ENCODE peak calls at places on chromosomes 3 and 15, in seven cellular contexts. One of them, this sample, is unnamed.

GRCh38 chr15:70826634-70827033 is 27.3 kb downstream of the LARP6 start:
- DNase-seq in IMR-90: peak; percentile 74
- DNase-seq in HepG2: peak; percentile 27
- DNase-seq in A549: peak; percentile 78
- DNase-seq in K562: no peak
- DNase-seq in GM12878: no peak
- DNase-seq in H1: no peak
- DNase-seq in this sample: no peak

GRCh38 chr15:64462492-64462891 is 2.1 kb downstream of the ZNF609 start:
- DNase-seq in IMR-90: no peak
- DNase-seq in HepG2: no peak
- DNase-seq in A549: no peak
- DNase-seq in K562: no peak
- DNase-seq in GM12878: no peak
- DNase-seq in H1: no peak
- DNase-seq in this sample: no peak

GRCh38 chr3:115085197-115085865 is 61.8 kb downstream of the ZBTB20 start:
- DNase-seq in IMR-90: no peak
- DNase-seq in HepG2: no peak
- DNase-seq in A549: peak; percentile 14
- DNase-seq in K562: no peak
- DNase-seq in GM12878: no peak
- DNase-seq in H1: no peak
- DNase-seq in this sample: no peak

GRCh38 chr3:119580148-119580760 is 962 bp downstream of the ADPRH start:
- DNase-seq in IMR-90: no peak
- DNase-seq in HepG2: no peak
- DNase-seq in A549: no peak
- DNase-seq in K562: no peak
- DNase-seq in GM12878: no peak
- DNase-seq in H1: peak; percentile 54
- DNase-seq in this sample: peak; percentile 22

GRCh38 chr3:58434990-58435389 is 1.4 kb upstream of the PDHB start:
- DNase-seq in IMR-90: peak; percentile 73
- DNase-seq in HepG2: peak; percentile 6
- DNase-seq in A549: peak; percentile 11
- DNase-seq in K562: no peak
- DNase-seq in GM12878: no peak
- DNase-seq in H1: peak; percentile 63
- DNase-seq in this sample: no peak

GRCh38 chr15:39287322-39288195 is 293.3 kb upstream of the THBS1 start:
- DNase-seq in IMR-90: peak; percentile 73
- DNase-seq in HepG2: no peak
- DNase-seq in A549: no peak
- DNase-seq in K562: no peak
- DNase-seq in GM12878: no peak
- DNase-seq in H1: no peak
- DNase-seq in this sample: no peak

GRCh38 chr15:42453826-42454225 is 37.1 kb downstream of the ZNF106 start:
- DNase-seq in IMR-90: no peak
- DNase-seq in HepG2: no peak
- DNase-seq in A549: no peak
- DNase-seq in K562: no peak
- DNase-seq in GM12878: no peak
- DNase-seq in H1: no peak
- DNase-seq in this sample: no peak

GRCh38 chr15:72057548-72058091 is 60.3 kb downstream of the MYO9A start:
- DNase-seq in IMR-90: no peak
- DNase-seq in HepG2: no peak
- DNase-seq in A549: no peak
- DNase-seq in K562: no peak
- DNase-seq in GM12878: no peak
- DNase-seq in H1: no peak
- DNase-seq in this sample: no peak

GRCh38 chr3:190492966-190493365 is 20.9 kb upstream of the IL1RAP start:
- DNase-seq in IMR-90: no peak
- DNase-seq in HepG2: no peak
- DNase-seq in A549: no peak
- DNase-seq in K562: no peak
- DNase-seq in GM12878: no peak
- DNase-seq in H1: no peak
- DNase-seq in this sample: no peak

GRCh38 chr3:169131695-169132464 is 531.6 kb downstream of the MECOM start:
- DNase-seq in IMR-90: no peak
- DNase-seq in HepG2: no peak
- DNase-seq in A549: no peak
- DNase-seq in K562: no peak
- DNase-seq in GM12878: no peak
- DNase-seq in H1: no peak
- DNase-seq in this sample: no peak

GRCh38 chr15:73530649-73531048 is 87.7 kb downstream of the REC114 start:
- DNase-seq in IMR-90: peak; percentile 10
- DNase-seq in HepG2: no peak
- DNase-seq in A549: no peak
- DNase-seq in K562: no peak
- DNase-seq in GM12878: no peak
- DNase-seq in H1: no peak
- DNase-seq in this sample: no peak

GRCh38 chr3:186152361-186152798 is 43.5 kb upstream of the ETV5 start:
- DNase-seq in IMR-90: no peak
- DNase-seq in HepG2: no peak
- DNase-seq in A549: no peak
- DNase-seq in K562: no peak
- DNase-seq in GM12878: peak; percentile 7
- DNase-seq in H1: no peak
- DNase-seq in this sample: no peak

GRCh38 chr15:48681274-48681840 is 35.8 kb upstream of the FBN1 start:
- DNase-seq in IMR-90: peak; percentile 80
- DNase-seq in HepG2: no peak
- DNase-seq in A549: no peak
- DNase-seq in K562: no peak
- DNase-seq in GM12878: no peak
- DNase-seq in H1: no peak
- DNase-seq in this sample: peak; percentile 14

GRCh38 chr15:47333758-47334157 is 383.5 kb upstream of the SEMA6D start:
- DNase-seq in IMR-90: peak; percentile 4
- DNase-seq in HepG2: no peak
- DNase-seq in A549: no peak
- DNase-seq in K562: no peak
- DNase-seq in GM12878: no peak
- DNase-seq in H1: no peak
- DNase-seq in this sample: no peak

GRCh38 chr15:85504739-85505676 is 124.6 kb downstream of the AKAP13 start:
- DNase-seq in IMR-90: peak; percentile 74
- DNase-seq in HepG2: peak; percentile 53
- DNase-seq in A549: peak; percentile 74
- DNase-seq in K562: peak; percentile 12
- DNase-seq in GM12878: no peak
- DNase-seq in H1: no peak
- DNase-seq in this sample: peak; percentile 24

GRCh38 chr15:80674245-80674614 is 20.9 kb upstream of the ABHD17C start:
- DNase-seq in IMR-90: peak; percentile 60
- DNase-seq in HepG2: no peak
- DNase-seq in A549: no peak
- DNase-seq in K562: no peak
- DNase-seq in GM12878: peak; percentile 55
- DNase-seq in H1: no peak
- DNase-seq in this sample: no peak

GRCh38 chr3:168100777-168101492 is 5.2 kb upstream of the GOLIM4 start:
- DNase-seq in IMR-90: peak; percentile 56
- DNase-seq in HepG2: no peak
- DNase-seq in A549: no peak
- DNase-seq in K562: no peak
- DNase-seq in GM12878: no peak
- DNase-seq in H1: no peak
- DNase-seq in this sample: no peak

GRCh38 chr15:58951388-58952060 is 18.0 kb upstream of the SLTM start:
- DNase-seq in IMR-90: peak; percentile 84
- DNase-seq in HepG2: no peak
- DNase-seq in A549: no peak
- DNase-seq in K562: no peak
- DNase-seq in GM12878: no peak
- DNase-seq in H1: no peak
- DNase-seq in this sample: no peak

GRCh38 chr15:84684092-84684491 is 26.1 kb upstream of the NMB start:
- DNase-seq in IMR-90: peak; percentile 53
- DNase-seq in HepG2: no peak
- DNase-seq in A549: peak; percentile 23
- DNase-seq in K562: no peak
- DNase-seq in GM12878: no peak
- DNase-seq in H1: no peak
- DNase-seq in this sample: no peak

GRCh38 chr3:196219194-196219969 is 3.0 kb downstream of the SLC51A start:
- DNase-seq in IMR-90: peak; percentile 88
- DNase-seq in HepG2: no peak
- DNase-seq in A549: no peak
- DNase-seq in K562: no peak
- DNase-seq in GM12878: peak; percentile 64
- DNase-seq in H1: no peak
- DNase-seq in this sample: peak; percentile 88

GRCh38 chr3:77835916-77836315 is 796.0 kb downstream of the ROBO2 start:
- DNase-seq in IMR-90: peak; percentile 12
- DNase-seq in HepG2: no peak
- DNase-seq in A549: no peak
- DNase-seq in K562: no peak
- DNase-seq in GM12878: no peak
- DNase-seq in H1: no peak
- DNase-seq in this sample: no peak

GRCh38 chr15:89377842-89378698 is 43.4 kb upstream of the POLG start:
- DNase-seq in IMR-90: no peak
- DNase-seq in HepG2: no peak
- DNase-seq in A549: no peak
- DNase-seq in K562: no peak
- DNase-seq in GM12878: no peak
- DNase-seq in H1: no peak
- DNase-seq in this sample: no peak

GRCh38 chr15:56971571-56971970 is 53.1 kb downstream of the TCF12 start:
- DNase-seq in IMR-90: peak; percentile 37
- DNase-seq in HepG2: no peak
- DNase-seq in A549: no peak
- DNase-seq in K562: no peak
- DNase-seq in GM12878: no peak
- DNase-seq in H1: no peak
- DNase-seq in this sample: no peak
- TF ChIP-seq RFX5 in IMR-90: no peak
- TF ChIP-seq RFX5 in HepG2: no peak
- TF ChIP-seq RFX5 in A549: no peak
- TF ChIP-seq RFX5 in K562: no peak
- TF ChIP-seq RFX5 in GM12878: no peak
- TF ChIP-seq RFX5 in H1: no peak
- TF ChIP-seq RFX5 in this sample: no peak

GRCh38 chr15:82043726-82044372 is 2.0 kb downstream of the MEX3B start:
- DNase-seq in IMR-90: no peak
- DNase-seq in HepG2: no peak
- DNase-seq in A549: no peak
- DNase-seq in K562: no peak
- DNase-seq in GM12878: no peak
- DNase-seq in H1: peak; percentile 65
- DNase-seq in this sample: peak; percentile 56
- TF ChIP-seq RFX5 in IMR-90: no peak
- TF ChIP-seq RFX5 in HepG2: no peak
- TF ChIP-seq RFX5 in A549: no peak
- TF ChIP-seq RFX5 in K562: no peak
- TF ChIP-seq RFX5 in GM12878: no peak
- TF ChIP-seq RFX5 in H1: no peak
- TF ChIP-seq RFX5 in this sample: no peak

GRCh38 chr3:126129408-126129891 is 45.5 kb upstream of the SLC41A3 start:
- DNase-seq in IMR-90: peak; percentile 9
- DNase-seq in HepG2: no peak
- DNase-seq in A549: no peak
- DNase-seq in K562: no peak
- DNase-seq in GM12878: no peak
- DNase-seq in H1: peak; percentile 39
- DNase-seq in this sample: peak; percentile 29

GRCh38 chr3:126126811-126127431 is 43.0 kb upstream of the SLC41A3 start:
- DNase-seq in IMR-90: no peak
- DNase-seq in HepG2: no peak
- DNase-seq in A549: no peak
- DNase-seq in K562: no peak
- DNase-seq in GM12878: no peak
- DNase-seq in H1: peak; percentile 37
- DNase-seq in this sample: peak; percentile 9

GRCh38 chr3:126128504-126129407 is 44.8 kb upstream of the SLC41A3 start:
- DNase-seq in IMR-90: no peak
- DNase-seq in HepG2: no peak
- DNase-seq in A549: no peak
- DNase-seq in K562: no peak
- DNase-seq in GM12878: no peak
- DNase-seq in H1: peak; percentile 31
- DNase-seq in this sample: peak; percentile 11

GRCh38 chr3:126127452-126127851 is 43.5 kb upstream of the SLC41A3 start:
- DNase-seq in IMR-90: no peak
- DNase-seq in HepG2: no peak
- DNase-seq in A549: no peak
- DNase-seq in K562: no peak
- DNase-seq in GM12878: no peak
- DNase-seq in H1: peak; percentile 29
- DNase-seq in this sample: no peak

GRCh38 chr3:126127904-126128303 is 44.0 kb upstream of the SLC41A3 start:
- DNase-seq in IMR-90: no peak
- DNase-seq in HepG2: no peak
- DNase-seq in A549: no peak
- DNase-seq in K562: no peak
- DNase-seq in GM12878: no peak
- DNase-seq in H1: peak; percentile 33
- DNase-seq in this sample: peak; percentile 15
- TF ChIP-seq RFX5 in IMR-90: no peak
- TF ChIP-seq RFX5 in HepG2: no peak
- TF ChIP-seq RFX5 in A549: no peak
- TF ChIP-seq RFX5 in K562: no peak
- TF ChIP-seq RFX5 in GM12878: no peak
- TF ChIP-seq RFX5 in H1: no peak
- TF ChIP-seq RFX5 in this sample: no peak

GRCh38 chr3:143928541-143929255 is 42.9 kb upstream of the DIPK2A start:
- DNase-seq in IMR-90: no peak
- DNase-seq in HepG2: no peak
- DNase-seq in A549: no peak
- DNase-seq in K562: no peak
- DNase-seq in GM12878: no peak
- DNase-seq in H1: no peak
- DNase-seq in this sample: no peak
- TF ChIP-seq RFX5 in IMR-90: no peak
- TF ChIP-seq RFX5 in HepG2: no peak
- TF ChIP-seq RFX5 in A549: no peak
- TF ChIP-seq RFX5 in K562: no peak
- TF ChIP-seq RFX5 in GM12878: no peak
- TF ChIP-seq RFX5 in H1: no peak
- TF ChIP-seq RFX5 in this sample: no peak

GRCh38 chr15:25903024-25903581 is 40.0 kb upstream of the ATP10A start:
- DNase-seq in IMR-90: peak; percentile 41
- DNase-seq in HepG2: no peak
- DNase-seq in A549: no peak
- DNase-seq in K562: no peak
- DNase-seq in GM12878: no peak
- DNase-seq in H1: no peak
- DNase-seq in this sample: no peak
- TF ChIP-seq RFX5 in IMR-90: no peak
- TF ChIP-seq RFX5 in HepG2: no peak
- TF ChIP-seq RFX5 in A549: no peak
- TF ChIP-seq RFX5 in K562: no peak
- TF ChIP-seq RFX5 in GM12878: no peak
- TF ChIP-seq RFX5 in H1: no peak
- TF ChIP-seq RFX5 in this sample: no peak